ENCODE peak calls at places on chromosomes 16 and 17, in five cellular contexts. Q is spleen; U is stimulated activated naive CD4-positive, alpha-beta T cell treated with Interleukin-2 at 50 U/mL for 16 hours; V is EL; L is central memory CD4-positive, alpha-beta T cell. J is an unnamed sample.

GRCh38 chr17:42129109-42129837 is 6.7 kb downstream of the HSPB9 start:
- DNase-seq in U (no peak), Q (no peak), V (no peak), L (no peak), J (no peak)

GRCh38 chr17:4719146-4719545 is 8.7 kb downstream of the ARRB2 start:
- DNase-seq in U (no peak), Q (no peak), L (no peak), V (no peak), J (no peak)

GRCh38 chr17:76972046-76972641 is 103.9 kb downstream of the MGAT5B start:
- DNase-seq in U (no peak), L (no peak), V (no peak), Q (no peak), J (no peak)

GRCh38 chr16:88727871-88728270 is 21.6 kb downstream of the CTU2 start:
- DNase-seq in V (no peak), Q (no peak), U (no peak), L (no peak), J (no peak)

GRCh38 chr17:29836643-29837042 is 93.4 kb downstream of the SSH2 start:
- DNase-seq in L (no peak), U (no peak), V (peak), Q (no peak), J (no peak)

GRCh38 chr16:48188449-48189102 is 32.8 kb upstream of the ABCC12 start:
- DNase-seq in L (no peak), U (no peak), Q (no peak), V (no peak), J (no peak)

GRCh38 chr16:71214771-71215381 is 15.6 kb downstream of the HYDIN start:
- DNase-seq in V (no peak), Q (no peak), U (no peak), L (no peak), J (no peak)

GRCh38 chr17:12745481-12745880 is 43.8 kb upstream of the ARHGAP44 start:
- DNase-seq in L (no peak), V (no peak), Q (no peak), U (no peak), J (no peak)

GRCh38 chr17:39979865-39980401 is 674 bp upstream of the PSMD3 start:
- DNase-seq in U (no peak), V (peak), Q (no peak), L (no peak), J (no peak)

GRCh38 chr17:69067274-69068047 is 6.7 kb upstream of the ABCA9 start:
- DNase-seq in V (no peak), U (no peak), Q (no peak), L (no peak), J (no peak)

GRCh38 chr17:17860761-17861107 is 23.9 kb upstream of the SREBF1 start:
- DNase-seq in U (no peak), Q (no peak), V (no peak), L (no peak), J (no peak)

GRCh38 chr17:80847506-80848230 is 144.0 kb upstream of the CHMP6 start:
- DNase-seq in V (no peak), Q (peak), L (peak), U (peak), J (peak)

GRCh38 chr16:83609178-83609577 is 198.6 kb upstream of the HSBP1 start:
- DNase-seq in Q (no peak), U (no peak), V (peak), L (no peak), J (no peak)

GRCh38 chr16:29699324-29700219 is 20.6 kb downstream of the QPRT start:
- DNase-seq in Q (peak), V (no peak), U (no peak), L (no peak), J (peak)